ENCODE peak calls at places on chromosomes 1 and 21, in five cellular contexts. U is H1, K is GM12892, V is SK-N-SH, W is GM12878. R is an unnamed sample.
A peak's percentile ranks its signal among the peaks of the same experiment; 100 is the strongest.

GRCh38 chr21:45129231-45129923 is 55.0 kb downstream of the ADARB1 start:
- DNase-seq in U (no peak), K (no peak), V (no peak), W (no peak), R (no peak)

GRCh38 chr1:242828828-242829227 is 304.3 kb upstream of the PLD5 start:
- DNase-seq in U (peak; percentile 27), K (no peak), V (no peak), W (no peak), R (no peak)

GRCh38 chr1:171717080-171717479 is 24.8 kb downstream of the VAMP4 start:
- DNase-seq in U (no peak), K (no peak), V (no peak), W (no peak), R (no peak)

GRCh38 chr1:168210312-168210711 is 15.5 kb upstream of the SFT2D2 start:
- DNase-seq in U (no peak), K (no peak), V (no peak), W (no peak), R (no peak)

GRCh38 chr1:18599096-18599495 is 31.6 kb upstream of the PAX7 start:
- DNase-seq in U (no peak), K (no peak), V (peak; percentile 79), W (no peak), R (no peak)

GRCh38 chr1:37476460-37477197 is 2.2 kb downstream of the ZC3H12A start:
- DNase-seq in U (no peak), K (no peak), V (no peak), W (no peak), R (no peak)

GRCh38 chr1:169821500-169821899 is 26.8 kb upstream of the METTL18 start:
- DNase-seq in U (no peak), K (no peak), V (no peak), W (no peak), R (no peak)

GRCh38 chr21:33101300-33102005 is 31.5 kb downstream of the OLIG1 start:
- DNase-seq in U (no peak), K (no peak), V (no peak), W (no peak), R (no peak)

GRCh38 chr1:222754386-222755139 is 17.6 kb downstream of the FAM177B start:
- DNase-seq in U (no peak), K (no peak), V (no peak), W (no peak), R (no peak)

GRCh38 chr1:152182431-152182830 is 23.4 kb upstream of the RPTN start:
- DNase-seq in U (no peak), K (no peak), V (no peak), W (no peak), R (no peak)

GRCh38 chr1:36208978-36209708 is 15.1 kb upstream of the THRAP3 start:
- DNase-seq in U (no peak), K (no peak), V (no peak), W (no peak), R (no peak)

GRCh38 chr1:219432966-219433365 is 179.9 kb downstream of the ZC3H11B start:
- DNase-seq in U (no peak), K (no peak), V (no peak), W (no peak), R (no peak)

GRCh38 chr1:219434285-219434950 is 178.5 kb downstream of the ZC3H11B start:
- DNase-seq in U (no peak), K (no peak), V (no peak), W (no peak), R (no peak)

GRCh38 chr1:219430419-219430818 is 182.5 kb downstream of the ZC3H11B start:
- DNase-seq in U (no peak), K (no peak), V (no peak), W (no peak), R (no peak)

GRCh38 chr1:219432191-219432606 is 180.7 kb downstream of the ZC3H11B start:
- DNase-seq in U (no peak), K (no peak), V (no peak), W (no peak), R (no peak)

DNA sequence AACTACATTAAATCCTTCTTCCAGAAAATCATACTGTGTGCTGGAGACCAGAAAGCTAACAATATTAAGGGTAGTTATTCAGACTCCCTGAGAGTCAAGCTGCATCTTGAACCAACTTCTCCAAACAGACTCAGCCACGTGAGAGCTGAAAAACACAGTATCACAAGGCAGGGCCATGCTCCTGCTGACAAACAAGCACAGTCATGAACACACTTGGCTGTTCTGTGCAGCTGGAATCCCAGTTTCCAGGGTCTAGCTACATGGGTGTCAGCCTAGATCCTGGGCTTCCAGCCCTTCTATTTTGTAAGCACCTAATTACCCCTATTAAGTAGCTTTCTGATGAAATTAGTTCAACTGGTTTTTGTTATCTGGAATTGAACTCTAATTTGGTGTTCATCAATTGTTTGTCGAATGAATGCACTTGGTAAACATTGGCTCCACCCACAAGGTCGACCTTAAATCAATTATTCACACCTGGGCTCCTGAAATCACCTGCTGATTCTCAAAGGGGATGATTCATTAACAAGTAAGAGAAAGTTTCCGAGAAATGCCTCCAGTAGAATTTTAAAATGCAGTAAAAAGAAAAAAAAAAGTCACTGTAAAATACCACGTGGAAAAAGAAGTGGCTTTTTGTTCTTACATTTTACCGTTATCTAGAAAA is 179.3 kb downstream of the ZC3H11B start:
- DNase-seq in U (no peak), K (no peak), V (no peak), W (no peak), R (no peak)
- TF ChIP-seq TAF1 in U (no peak), K (no peak), V (no peak), W (no peak), R (no peak)

GRCh38 chr1:186236921-186237320 is 138.1 kb downstream of the TPR start:
- DNase-seq in U (no peak), K (no peak), V (no peak), W (no peak), R (no peak)
- TF ChIP-seq POLR2AphosphoS5 in U (no peak), K (no peak), V (peak; percentile 14), W (no peak), R (no peak)

GRCh38 chr1:198300451-198300850 is 143.7 kb downstream of the NEK7 start:
- DNase-seq in U (no peak), K (no peak), V (no peak), W (no peak), R (no peak)

GRCh38 chr1:198295975-198296374 is 139.2 kb downstream of the NEK7 start:
- DNase-seq in U (no peak), K (no peak), V (no peak), W (no peak), R (no peak)

GRCh38 chr1:198297281-198297680 is 140.5 kb downstream of the NEK7 start:
- DNase-seq in U (no peak), K (no peak), V (no peak), W (no peak), R (no peak)

GRCh38 chr1:198295186-198295585 is 138.4 kb downstream of the NEK7 start:
- DNase-seq in U (no peak), K (no peak), V (no peak), W (no peak), R (no peak)

DNA sequence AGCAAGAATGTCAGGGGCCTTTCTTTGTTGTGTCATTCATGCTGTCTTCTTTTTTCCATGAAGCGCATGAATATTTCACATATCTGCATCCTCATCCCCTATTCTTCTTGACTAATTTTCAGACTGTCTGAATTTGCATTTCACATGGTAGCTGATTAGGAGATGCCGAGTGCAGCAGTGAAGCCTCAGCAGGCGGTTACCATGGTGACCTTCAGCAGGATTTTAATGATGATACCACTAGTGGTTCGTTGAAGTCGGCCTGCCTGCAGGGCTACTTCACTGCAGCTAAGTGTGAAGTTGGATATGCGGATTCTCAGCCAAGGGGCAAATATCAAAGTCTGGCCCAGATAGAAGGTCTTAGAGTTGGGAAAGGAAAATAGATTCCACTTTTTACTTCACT is 141.9 kb downstream of the NEK7 start:
- DNase-seq in U (peak; percentile 1), K (no peak), V (peak; percentile 29), W (no peak), R (no peak)
- TF ChIP-seq TAF1 in U (no peak), K (no peak), V (no peak), W (no peak), R (no peak)

GRCh38 chr1:161215079-161215478 is at the start of gene FCER1G:
- DNase-seq in U (no peak), K (no peak), V (no peak), W (no peak), R (no peak)
- TF ChIP-seq POLR2AphosphoS5 in U (no peak), K (no peak), V (no peak), W (no peak), R (no peak)

GRCh38 chr1:208232639-208233038 is 11.5 kb downstream of the PLXNA2 start:
- DNase-seq in U (no peak), K (no peak), V (no peak), W (no peak), R (no peak)

GRCh38 chr1:208233546-208233945 is 10.6 kb downstream of the PLXNA2 start:
- DNase-seq in U (peak; percentile 65), K (no peak), V (no peak), W (no peak), R (no peak)

GRCh38 chr1:208228550-208228949 is 15.6 kb downstream of the PLXNA2 start:
- DNase-seq in U (no peak), K (no peak), V (no peak), W (no peak), R (no peak)

GRCh38 chr1:208231929-208232360 is 12.2 kb downstream of the PLXNA2 start:
- DNase-seq in U (no peak), K (no peak), V (peak; percentile 58), W (no peak), R (no peak)

DNA sequence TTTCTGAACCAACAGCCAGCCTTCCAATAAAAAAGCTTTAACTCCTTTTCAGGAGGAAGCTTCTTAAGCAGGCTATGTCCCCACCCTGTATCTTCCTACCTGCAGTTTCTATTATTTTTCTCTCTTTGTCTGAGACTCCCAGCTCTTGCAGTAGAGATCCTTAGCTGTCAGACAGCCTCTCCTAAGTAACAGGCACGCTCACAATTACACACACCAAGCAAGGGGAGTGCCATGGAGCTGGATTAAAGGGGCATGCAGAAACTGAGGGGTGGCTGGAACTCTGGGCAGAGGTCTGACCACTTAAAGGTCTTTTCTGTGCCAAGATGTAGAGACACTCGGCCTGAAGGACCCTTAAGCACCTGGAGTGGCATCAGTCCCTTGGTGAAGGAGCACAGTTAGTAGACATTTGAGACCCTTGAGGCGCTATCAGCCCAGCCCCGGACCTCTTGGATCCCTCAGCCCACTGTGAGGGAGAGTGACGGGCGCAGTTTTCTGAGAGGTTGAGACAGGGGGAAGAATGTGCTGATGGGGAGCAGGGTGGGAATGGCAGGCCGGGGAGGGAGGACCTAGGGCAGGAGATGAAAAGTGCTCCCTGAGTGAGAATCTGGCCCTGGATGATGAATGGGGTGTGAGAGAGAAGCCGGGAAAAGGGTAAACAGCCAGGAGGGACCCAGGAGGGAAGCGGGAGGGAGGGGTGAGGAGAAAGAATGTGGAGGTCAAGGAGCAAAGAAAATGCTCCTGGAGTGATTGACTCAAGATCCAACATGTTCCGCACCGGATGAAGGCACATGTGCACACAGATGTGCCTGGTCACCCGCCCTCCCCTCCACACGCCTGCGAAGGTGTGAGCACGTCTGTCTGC is 13.3 kb downstream of the PLXNA2 start:
- DNase-seq in U (no peak), K (no peak), V (no peak), W (no peak), R (no peak)
- TF ChIP-seq TAF1 in U (no peak), K (no peak), V (no peak), W (no peak), R (no peak)

R was measured in GM12891.